ENCODE peak calls at places on chromosomes 12 and 14, in nine cellular contexts. H is GM12878; Q is psoas muscle; S is pancreas; M is activated naive CD8-positive, alpha-beta T cell treated with anti-CD3 and anti-CD28 coated beads, Interleukin-2, amount 50 U/mL, for 24 hours; R is upper lobe of right lung; C is foreskin keratinocyte; Z is right cardiac atrium; O is gastroesophageal sphincter. G is an unnamed sample.
A peak's percentile ranks its signal among the peaks of the same experiment; 100 is the strongest.

GRCh38 chr12:115507951-115508722 is 769.4 kb downstream of the MED13L start:
- ATAC-seq in M (no peak), Q (no peak), Z (peak; percentile 74), R (peak; percentile 56), C (no peak), H (no peak), O (peak; percentile 28), S (no peak), G (no peak)

GRCh38 chr12:48281811-48282210 is 68.9 kb downstream of the ZNF641 start:
- ATAC-seq in Z (no peak), R (no peak), M (no peak), O (no peak), S (no peak), Q (no peak), H (no peak), C (no peak), G (no peak)

GRCh38 chr14:104970231-104971068 is 7.7 kb downstream of the AHNAK2 start:
- ATAC-seq in M (no peak), R (no peak), Q (peak; percentile 32), O (peak; percentile 54), C (peak; percentile 35), Z (peak; percentile 31), S (no peak), H (no peak), G (peak; percentile 39)

GRCh38 chr14:36057452-36058142 is 118.9 kb downstream of the PTCSC3 start:
- ATAC-seq in Z (no peak), H (no peak), Q (no peak), R (peak; percentile 48), C (peak; percentile 84), S (peak; percentile 57), O (no peak), M (no peak), G (peak; percentile 15)

GRCh38 chr12:24488906-24489619 is 459.8 kb downstream of the BCAT1 start:
- ATAC-seq in Q (no peak), Z (no peak), S (no peak), H (no peak), C (no peak), M (no peak), R (no peak), O (no peak), G (no peak)

GRCh38 chr12:108650083-108650482 is 16.4 kb upstream of the SELPLG start:
- ATAC-seq in R (no peak), S (no peak), Q (no peak), O (no peak), M (no peak), H (no peak), Z (no peak), C (no peak), G (no peak)

GRCh38 chr12:112219195-112219594 is 93.8 kb downstream of the TRAFD1 start:
- ATAC-seq in R (peak; percentile 90), S (no peak), O (no peak), Z (no peak), M (no peak), H (no peak), Q (no peak), C (no peak), G (no peak)

GRCh38 chr14:34099630-34100029 is 148.8 kb upstream of the EGLN3 start:
- ATAC-seq in Q (no peak), C (no peak), O (no peak), M (no peak), Z (no peak), H (no peak), R (no peak), S (no peak), G (no peak)

GRCh38 chr12:132154341-132154761 is 10.1 kb downstream of the NOC4L start:
- ATAC-seq in Z (no peak), R (no peak), C (peak; percentile 5), O (no peak), M (no peak), H (peak; percentile 30), S (peak; percentile 17), Q (no peak), G (no peak)

GRCh38 chr14:77605392-77605978 is 11.0 kb downstream of the SPTLC2 start:
- ATAC-seq in Z (no peak), M (no peak), R (no peak), S (no peak), Q (no peak), H (peak; percentile 11), C (no peak), O (no peak), G (no peak)

GRCh38 chr12:104569348-104570173 is 112.8 kb downstream of the CHST11 start:
- ATAC-seq in C (no peak), S (no peak), Z (peak; percentile 50), O (peak; percentile 41), M (peak; percentile 91), R (peak; percentile 79), Q (no peak), H (peak; percentile 83), G (peak; percentile 57)

GRCh38 chr14:90970167-90970600 is 90.3 kb downstream of the RPS6KA5 start:
- ATAC-seq in O (no peak), R (no peak), C (peak; percentile 79), H (peak; percentile 94), Q (no peak), S (no peak), M (peak; percentile 95), Z (no peak), G (no peak)

GRCh38 chr12:109310247-109311125 is 1.4 kb upstream of the FOXN4 start:
- ATAC-seq in H (no peak), Z (no peak), C (peak; percentile 41), M (no peak), R (peak; percentile 35), Q (peak; percentile 44), O (no peak), S (peak; percentile 64), G (no peak)

GRCh38 chr12:21776242-21776641 is 1.7 kb upstream of the KCNJ8 start:
- ATAC-seq in M (no peak), C (no peak), Z (peak; percentile 44), R (peak; percentile 7), H (no peak), S (peak; percentile 20), O (no peak), Q (no peak), G (no peak)

GRCh38 chr12:132018193-132018916 is 68.6 kb downstream of the EP400 start:
- ATAC-seq in O (no peak), C (peak; percentile 9), S (no peak), M (peak; percentile 44), Z (no peak), Q (no peak), R (no peak), H (no peak), G (no peak)

GRCh38 chr14:94532462-94532861 is 23.2 kb upstream of the SERPINA12 start:
- ATAC-seq in M (no peak), R (no peak), Q (no peak), O (no peak), C (no peak), Z (no peak), S (no peak), H (no peak), G (no peak)

GRCh38 chr14:68246074-68246980 is 426.7 kb downstream of the RAD51B start:
- ATAC-seq in H (no peak), Z (peak; percentile 62), R (no peak), S (peak; percentile 65), Q (no peak), M (no peak), C (no peak), O (no peak), G (no peak)

GRCh38 chr12:124517260-124518050 is 50.0 kb downstream of the NCOR2 start:
- ATAC-seq in O (peak; percentile 2), Z (peak; percentile 20), H (no peak), M (no peak), R (peak; percentile 26), C (peak; percentile 30), Q (peak; percentile 15), S (peak; percentile 53), G (peak; percentile 9)

GRCh38 chr12:131003676-131004075 is 50.0 kb downstream of the ADGRD1 start:
- ATAC-seq in Z (no peak), Q (no peak), S (no peak), R (no peak), C (no peak), O (no peak), M (no peak), H (no peak), G (no peak)

GRCh38 chr14:71783101-71783500 is 149.1 kb upstream of the RGS6 start:
- ATAC-seq in S (no peak), C (no peak), Q (no peak), R (no peak), Z (no peak), O (no peak), H (no peak), M (no peak), G (no peak)

GRCh38 chr14:78152246-78153068 is 17.7 kb upstream of the NRXN3 start:
- ATAC-seq in Q (no peak), C (peak; percentile 74), R (no peak), H (no peak), O (no peak), S (no peak), M (no peak), Z (no peak), G (no peak)

GRCh38 chr14:79278286-79278797 is 933.0 kb downstream of the DIO2 start:
- ATAC-seq in H (no peak), R (no peak), Z (no peak), O (no peak), C (no peak), M (no peak), Q (no peak), S (peak; percentile 3), G (no peak)

GRCh38 chr14:98952595-98953325 is 319.2 kb downstream of the BCL11B start:
- ATAC-seq in O (no peak), S (no peak), M (no peak), Q (peak; percentile 39), Z (peak; percentile 69), H (no peak), R (no peak), C (peak; percentile 80), G (peak; percentile 37)

GRCh38 chr12:570949-571794 is 92.1 kb downstream of the NINJ2 start:
- ATAC-seq in M (no peak), Q (peak; percentile 73), H (no peak), O (peak; percentile 59), R (peak; percentile 35), Z (peak; percentile 63), S (peak; percentile 35), C (peak; percentile 7), G (peak; percentile 37)

GRCh38 chr14:50013198-50013918 is 103.0 kb downstream of the VCPKMT start:
- ATAC-seq in R (no peak), Q (no peak), O (no peak), Z (no peak), C (peak; percentile 85), M (peak; percentile 61), H (no peak), S (peak; percentile 66), G (peak; percentile 24)

GRCh38 chr12:95820096-95820703 is 29.6 kb upstream of the NTN4 start:
- ATAC-seq in M (no peak), R (peak; percentile 43), S (peak; percentile 90), C (peak; percentile 57), O (no peak), Q (peak; percentile 45), Z (peak; percentile 51), H (no peak), G (peak; percentile 45)

GRCh38 chr12:95808146-95808545 is 17.6 kb upstream of the NTN4 start:
- ATAC-seq in H (no peak), Z (no peak), Q (no peak), C (no peak), R (no peak), S (no peak), M (no peak), O (no peak), G (no peak)

GRCh38 chr12:6567824-6568617 is at the start of gene NOP2:
- ATAC-seq in M (peak; percentile 92), H (peak; percentile 94), Q (peak; percentile 95), O (peak; percentile 96), Z (peak; percentile 96), R (peak; percentile 98), S (peak; percentile 98), C (peak; percentile 88), G (peak; percentile 93)

GRCh38 chr14:75563931-75564330 is 14.5 kb upstream of the FLVCR2 start:
- ATAC-seq in H (no peak), C (no peak), O (no peak), S (no peak), Q (peak; percentile 72), Z (no peak), M (no peak), R (no peak), G (no peak)

GRCh38 chr14:22489957-22490950 is 98.8 kb downstream of the DAD1 start:
- ATAC-seq in O (no peak), H (peak; percentile 14), Q (no peak), C (no peak), Z (no peak), R (peak; percentile 21), S (no peak), M (no peak), G (no peak)

GRCh38 chr12:12529783-12530421 is 32.8 kb downstream of the DUSP16 start:
- ATAC-seq in H (peak; percentile 33), Z (no peak), M (peak; percentile 44), O (no peak), Q (no peak), R (no peak), C (no peak), S (no peak), G (no peak)

G was measured in esophagus mucosa.